ENCODE peak calls at places on chromosome 21, in five cellular contexts. Y is GM23338, H is PC-3, V is dorsolateral prefrontal cortex, L is ovary. A is an unnamed sample.

GRCh38 chr21:31299291-31300147 is 44.5 kb downstream of the TIAM1 start:
- DNase-seq in Y (no peak), V (no peak), L (no peak), H (no peak), A (no peak)

GRCh38 chr21:45246014-45246413 is 41.7 kb downstream of the POFUT2 start:
- DNase-seq in L (no peak), Y (no peak), H (no peak), V (no peak), A (peak; percentile 31)

GRCh38 chr21:35428489-35428888 is 379.4 kb upstream of the RUNX1 start:
- DNase-seq in H (no peak), L (no peak), Y (peak; percentile 16), V (no peak), A (peak; percentile 78)

GRCh38 chr21:31265293-31265692 is 78.8 kb downstream of the TIAM1 start:
- DNase-seq in L (no peak), Y (no peak), V (no peak), H (no peak), A (no peak)

GRCh38 chr21:32463367-32463766 is 50.9 kb downstream of the EVA1C start:
- DNase-seq in Y (no peak), H (peak; percentile 66), L (no peak), V (no peak), A (peak; percentile 84)

GRCh38 chr21:18801468-18801867 is 397.9 kb upstream of the TMPRSS15 start:
- DNase-seq in Y (peak; percentile 48), L (no peak), H (peak; percentile 71), V (no peak), A (no peak)

GRCh38 chr21:17921579-17922530 is 102.7 kb upstream of the C21orf91 start:
- DNase-seq in H (peak; percentile 85), Y (no peak), L (no peak), V (no peak), A (no peak)

GRCh38 chr21:46153259-46154154 is 1.9 kb downstream of the FTCD start:
- DNase-seq in L (peak; percentile 74), V (peak; percentile 71), H (peak; percentile 51), Y (peak; percentile 88), A (peak; percentile 72)

GRCh38 chr21:39564200-39564599 is 48.5 kb upstream of the B3GALT5 start:
- DNase-seq in V (peak; percentile 8), L (no peak), H (no peak), Y (no peak), A (no peak)

GRCh38 chr21:38985423-38986378 is 180.0 kb downstream of the ETS2 start:
- DNase-seq in H (no peak), Y (no peak), L (peak; percentile 80), V (peak; percentile 24), A (peak; percentile 81)

GRCh38 chr21:45128613-45129226 is 54.3 kb downstream of the ADARB1 start:
- DNase-seq in V (peak; percentile 55), Y (peak; percentile 64), L (no peak), H (peak; percentile 82), A (peak; percentile 88)

GRCh38 chr21:26846036-26846931 is 1.1 kb upstream of the ADAMTS1 start:
- DNase-seq in Y (peak; percentile 81), V (peak; percentile 82), H (peak; percentile 69), L (peak; percentile 93), A (peak; percentile 92)

GRCh38 chr21:39086547-39086946 is 96.7 kb downstream of the PSMG1 start:
- DNase-seq in Y (no peak), V (no peak), L (no peak), H (no peak), A (peak; percentile 71)

GRCh38 chr21:46368533-46369285 is 44.8 kb downstream of the PCNT start:
- DNase-seq in V (no peak), H (no peak), L (no peak), Y (no peak), A (no peak)

GRCh38 chr21:45329261-45330074 is 41.8 kb upstream of the POFUT2 start:
- DNase-seq in Y (no peak), H (peak; percentile 66), L (peak; percentile 13), V (no peak), A (no peak)

GRCh38 chr21:15445327-15445726 is 284.5 kb upstream of the USP25 start:
- DNase-seq in H (no peak), L (no peak), Y (peak; percentile 68), V (no peak), A (no peak)

GRCh38 chr21:41217656-41218380 is 49.9 kb downstream of the BACE2 start:
- DNase-seq in L (no peak), Y (no peak), V (no peak), H (no peak), A (peak; percentile 83)

GRCh38 chr21:45155910-45156309 is 81.5 kb downstream of the ADARB1 start:
- DNase-seq in Y (no peak), L (no peak), H (no peak), V (no peak), A (peak; percentile 67)

DNA sequence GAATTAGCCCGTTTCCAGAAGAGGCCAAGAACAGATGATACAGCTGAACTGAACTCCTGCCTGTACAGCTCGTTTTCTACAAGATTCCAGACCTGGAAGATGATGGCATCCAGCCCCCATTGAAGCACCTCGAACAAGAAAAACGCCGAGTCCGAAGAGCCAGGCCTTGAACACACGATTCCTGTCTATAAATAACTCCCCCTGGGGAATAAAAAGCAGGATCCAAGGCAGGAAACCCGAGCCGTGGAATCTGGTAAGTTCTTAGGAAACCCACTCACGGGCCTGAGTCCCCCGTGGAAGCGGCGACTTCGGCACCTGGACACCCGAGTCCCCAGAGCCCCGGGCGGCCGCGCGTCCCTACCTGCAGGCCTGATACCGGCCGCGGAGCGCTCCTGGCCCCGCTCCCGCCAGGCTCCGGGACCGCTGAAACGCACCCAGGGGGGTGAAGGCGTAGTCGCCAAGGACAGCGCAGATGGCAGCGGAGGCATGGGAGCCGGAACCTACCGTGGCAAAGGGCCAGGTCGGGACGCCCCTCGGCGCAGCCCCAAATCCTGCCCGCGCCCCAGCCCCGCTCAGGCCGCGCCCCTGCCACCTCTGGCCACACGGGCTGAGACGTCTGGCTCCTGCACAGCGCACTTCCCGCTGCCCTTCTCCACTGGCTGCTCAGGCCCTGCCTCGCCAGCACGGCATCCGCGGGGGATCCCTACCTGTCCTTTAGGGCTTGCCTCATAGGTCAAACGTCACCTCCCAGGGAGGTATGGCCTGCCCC is 14.0 kb upstream of the HLCS start:
- DNase-seq in H (peak; percentile 57), Y (peak; percentile 65), V (peak; percentile 14), L (peak; percentile 23), A (no peak)
- H3K4me3 ChIP-seq in H (peak overlapping the region; percentile 73), Y (peak overlapping the region; percentile 62), V (peak overlapping the region; percentile 25), L (peak overlapping the region; percentile 41), A (peak overlapping the region; percentile 77)

GRCh38 chr21:43939443-43940328 is 72.4 kb upstream of the TRAPPC10 start:
- DNase-seq in Y (no peak), V (no peak), H (no peak), L (no peak), A (no peak)
- TF ChIP-seq CTCF in Y (no peak), V (peak; percentile 24), H (no peak), L (no peak), A (no peak)

DNA sequence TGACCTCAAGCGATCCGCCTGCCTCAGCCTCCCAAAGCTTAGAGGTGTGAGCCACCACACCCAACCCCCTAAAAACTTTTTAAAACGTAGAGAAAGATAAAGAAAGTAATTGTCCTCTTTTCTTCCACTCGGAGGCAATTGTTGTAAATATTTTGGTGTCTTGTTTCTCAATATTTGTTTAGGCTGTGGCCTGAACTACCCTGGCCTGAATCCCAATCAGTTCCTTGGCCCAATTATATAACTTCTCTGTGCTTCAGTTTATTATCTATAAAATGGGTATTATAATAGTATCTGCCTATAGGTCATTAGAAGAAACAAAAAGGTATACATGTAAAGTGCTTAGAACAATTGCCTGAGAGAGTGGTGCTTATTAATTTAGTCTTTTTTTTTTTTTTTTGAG is 1.8 kb upstream of the ATP5PO start:
- DNase-seq in Y (no peak), V (no peak), H (no peak), L (no peak), A (no peak)
- H3K27ac ChIP-seq in Y (no peak overlapping the region), V (no peak overlapping the region), H (no peak overlapping the region), L (no peak overlapping the region), A (no peak overlapping the region)

GRCh38 chr21:42495765-42496119 is 282 bp downstream of the RSPH1 start:
- DNase-seq in V (no peak), H (peak; percentile 16), Y (peak; percentile 49), L (no peak), A (no peak)
- H3K4me3 ChIP-seq in V (peak overlapping the region; percentile 85), H (peak overlapping the region; percentile 66), Y (peak overlapping the region; percentile 76), L (peak overlapping the region; percentile 60), A (peak overlapping the region; percentile 89)